ENCODE peak calls at places on chromosomes 11 and 22, in seven cellular contexts. V is HFF-Myc, Q is fibroblast of pulmonary artery, P is uterus, O is cardiac fibroblast, Y is stomach, J is transverse colon. A is an unnamed sample.

GRCh38 chr11:17649696-17650600 is 69.4 kb upstream of the MYOD1 start:
- DNase-seq in P (no peak), Q (no peak), V (no peak), J (no peak), O (no peak), Y (no peak), A (no peak)

GRCh38 chr11:2302280-2302843 is 549 bp downstream of the TSPAN32 start:
- DNase-seq in V (no peak), J (no peak), P (no peak), Y (no peak), Q (no peak), O (no peak), A (no peak)

GRCh38 chr11:115502636-115503082 is 1.6 kb downstream of the CADM1 start:
- DNase-seq in Q (no peak), J (no peak), Y (no peak), V (no peak), P (peak; percentile 14), O (no peak), A (peak; percentile 10)

GRCh38 chr11:85827768-85828639 is 17.1 kb upstream of the SYTL2 start:
- DNase-seq in P (no peak), V (peak; percentile 66), J (no peak), Q (peak; percentile 75), Y (no peak), O (peak; percentile 69), A (no peak)

GRCh38 chr11:126862664-126863247 is 137.8 kb downstream of the KIRREL3 start:
- DNase-seq in Q (no peak), Y (no peak), O (no peak), J (no peak), P (no peak), V (no peak), A (no peak)

GRCh38 chr11:118609380-118610219 is 2.2 kb downstream of the PHLDB1 start:
- DNase-seq in V (no peak), P (peak; percentile 44), J (no peak), Y (peak; percentile 29), O (peak; percentile 56), Q (peak; percentile 42), A (no peak)

GRCh38 chr11:57514538-57515331 is 767 bp downstream of the SLC43A1 start:
- DNase-seq in Q (peak; percentile 26), O (peak; percentile 42), J (peak; percentile 72), V (no peak), Y (peak; percentile 69), P (peak; percentile 61), A (peak; percentile 63)

GRCh38 chr11:953513-953912 is 27.8 kb downstream of the AP2A2 start:
- DNase-seq in P (no peak), V (no peak), Q (no peak), O (no peak), J (no peak), Y (no peak), A (no peak)

GRCh38 chr22:42343136-42343484 is 72.7 kb upstream of the TCF20 start:
- DNase-seq in V (no peak), J (no peak), P (no peak), Y (no peak), Q (no peak), O (no peak), A (peak; percentile 55)

GRCh38 chr22:30940655-30941362 is 27.8 kb downstream of the MORC2 start:
- DNase-seq in J (no peak), V (no peak), Y (no peak), Q (no peak), P (no peak), O (no peak), A (no peak)

GRCh38 chr11:102850973-102851745 is 7.8 kb upstream of the MMP3 start:
- DNase-seq in V (peak; percentile 35), Q (peak; percentile 27), Y (no peak), O (peak; percentile 2), J (peak; percentile 15), P (no peak), A (no peak)

GRCh38 chr11:111983187-111983986 is 41.8 kb upstream of the DLAT start:
- DNase-seq in P (no peak), Q (no peak), Y (peak; percentile 71), O (peak; percentile 63), J (peak; percentile 79), V (no peak), A (peak; percentile 70)

GRCh38 chr11:128052912-128053641 is 534.3 kb downstream of the ETS1 start:
- DNase-seq in J (no peak), O (peak; percentile 52), Q (peak; percentile 59), V (peak; percentile 83), P (no peak), Y (no peak), A (no peak)

GRCh38 chr11:129408865-129409444 is 33.3 kb downstream of the BARX2 start:
- DNase-seq in O (no peak), P (no peak), V (no peak), J (no peak), Q (no peak), Y (no peak), A (no peak)

GRCh38 chr11:12669930-12670329 is 4.3 kb upstream of the TEAD1 start:
- DNase-seq in Y (no peak), V (no peak), P (no peak), O (no peak), J (no peak), Q (peak; percentile 72), A (no peak)

GRCh38 chr11:66336234-66337102 is at the start of gene RIN1:
- DNase-seq in O (peak; percentile 96), V (peak; percentile 97), Q (peak; percentile 96), P (peak; percentile 65), Y (peak; percentile 75), J (peak; percentile 71), A (peak; percentile 23)

GRCh38 chr11:123374622-123374968 is 55.5 kb upstream of the GRAMD1B start:
- DNase-seq in Q (no peak), J (no peak), P (no peak), V (no peak), Y (no peak), O (no peak), A (no peak)

GRCh38 chr11:81772161-81772560 is 961.5 kb downstream of the FAM181B start:
- DNase-seq in Y (no peak), Q (peak; percentile 76), J (no peak), P (no peak), V (no peak), O (peak; percentile 64), A (no peak)

GRCh38 chr11:74380746-74381439 is 17.3 kb downstream of the PGM2L1 start:
- DNase-seq in V (no peak), J (peak; percentile 67), P (no peak), O (no peak), Y (peak; percentile 57), Q (no peak), A (peak; percentile 70)

GRCh38 chr11:35144811-35145210 is 5.8 kb downstream of the CD44 start:
- DNase-seq in Q (peak; percentile 68), V (no peak), Y (no peak), P (no peak), J (no peak), O (peak; percentile 43), A (no peak)

GRCh38 chr11:35419713-35420333 is 465 bp upstream of the SLC1A2 start:
- DNase-seq in Q (no peak), P (no peak), Y (no peak), V (no peak), J (no peak), O (no peak), A (no peak)

GRCh38 chr11:100716848-100717247 is 29.8 kb downstream of the ARHGAP42 start:
- DNase-seq in V (no peak), Y (no peak), Q (no peak), J (no peak), P (no peak), O (no peak), A (no peak)

GRCh38 chr22:37985050-37985585 is 763 bp upstream of the SOX10 start:
- DNase-seq in J (no peak), Q (no peak), P (no peak), Y (no peak), V (no peak), O (no peak), A (no peak)

GRCh38 chr22:37982151-37982838 is 2.1 kb downstream of the SOX10 start:
- DNase-seq in V (no peak), P (no peak), Y (no peak), J (no peak), Q (no peak), O (no peak), A (no peak)

GRCh38 chr22:37983860-37984791 is at the start of gene SOX10:
- DNase-seq in J (no peak), P (no peak), Y (no peak), V (no peak), O (no peak), Q (no peak), A (no peak)

GRCh38 chr22:37981282-37982011 is 2.9 kb downstream of the SOX10 start:
- DNase-seq in Q (no peak), P (no peak), O (no peak), J (peak; percentile 50), V (no peak), Y (no peak), A (no peak)

DNA sequence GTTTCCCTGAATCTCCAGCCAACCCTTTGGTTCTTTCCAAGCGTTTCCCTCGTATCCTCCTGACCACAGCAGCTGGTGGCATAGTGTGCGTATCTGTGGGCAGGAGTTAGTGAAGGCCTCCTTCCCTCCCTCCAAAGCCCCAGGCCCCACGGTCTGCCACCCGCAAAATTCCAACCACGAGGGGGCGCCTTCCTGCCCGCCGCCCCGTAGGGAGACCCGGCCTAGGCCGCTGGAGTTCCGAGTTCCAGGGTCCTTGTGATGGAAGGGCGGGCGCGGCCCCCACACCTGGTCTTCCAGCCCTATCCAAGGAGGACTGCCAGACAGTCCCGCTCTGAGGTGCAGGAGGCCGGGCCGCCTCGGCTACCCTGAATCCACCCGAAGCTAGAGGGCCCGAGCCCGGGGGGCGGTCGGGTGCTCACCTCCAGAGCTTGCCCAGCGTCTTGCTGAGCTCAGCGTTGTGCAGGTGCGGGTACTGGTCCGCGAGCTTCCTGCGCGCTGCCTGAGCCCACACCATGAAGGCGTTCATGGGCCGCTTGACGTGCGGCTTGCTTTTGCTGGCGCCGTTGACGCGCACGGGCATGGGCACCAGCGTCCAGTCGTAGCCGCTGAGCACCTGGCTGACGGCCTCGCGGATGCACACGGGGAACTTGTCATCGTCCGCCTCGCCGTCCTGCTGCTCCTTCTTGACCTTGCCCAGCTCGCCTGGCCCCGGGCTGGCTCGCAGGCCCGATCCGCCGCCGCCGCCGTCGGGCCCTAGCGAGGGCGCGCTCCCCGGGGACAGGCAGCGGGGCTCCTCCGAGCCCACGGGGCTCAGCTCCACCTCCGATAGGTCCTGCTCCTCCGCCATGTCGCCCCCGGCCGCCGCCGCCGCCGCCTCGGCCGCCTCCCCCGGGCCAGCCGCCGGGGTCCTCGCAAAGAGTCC is 1.2 kb downstream of the SOX10 start:
- DNase-seq in J (no peak), O (no peak), Y (no peak), V (no peak), P (no peak), Q (no peak), A (peak; percentile 15)
- TF ChIP-seq CTCF in J (no peak), O (no peak), Y (no peak), V (peak; percentile 55), P (no peak), Q (peak; percentile 8), A (no peak)

GRCh38 chr11:114399903-114400221 is 449 bp downstream of the C11orf71 start:
- DNase-seq in V (no peak), J (no peak), O (no peak), P (no peak), Q (no peak), Y (peak; percentile 63), A (peak; percentile 66)
- H3K4me3 ChIP-seq in V (peak overlapping the region; percentile 93), J (peak overlapping the region; percentile 57), O (peak overlapping the region; percentile 60), P (peak overlapping the region; percentile 80), Q (peak overlapping the region; percentile 95), Y (peak overlapping the region; percentile 82), A (peak overlapping the region; percentile 46)

GRCh38 chr11:10564692-10565318 is 3.7 kb downstream of the LYVE1 start:
- DNase-seq in P (no peak), O (peak; percentile 60), Q (peak; percentile 53), Y (no peak), V (no peak), J (no peak), A (no peak)
- TF ChIP-seq CTCF in P (peak; percentile 29), O (peak; percentile 49), Q (peak; percentile 62), Y (no peak), V (peak; percentile 35), J (no peak), A (no peak)

GRCh38 chr22:50056214-50056972 is 1.7 kb downstream of the TTLL8 start:
- DNase-seq in O (no peak), Q (no peak), Y (no peak), V (no peak), J (no peak), P (no peak), A (no peak)
- H3K4me3 ChIP-seq in O (no peak overlapping the region), Q (no peak overlapping the region), Y (no peak overlapping the region), V (no peak overlapping the region), J (no peak overlapping the region), P (no peak overlapping the region), A (no peak overlapping the region)

A was measured in thyroid gland.